ENCODE peak calls at places on chromosomes 1 and 21, in seven cellular contexts. One of them, this sample, is unnamed.

GRCh38 chr1:192575499-192576189 is at the start of gene RGS1:
- DNase-seq in nephron progenitor cell: no peak
- DNase-seq in CD8-positive, alpha-beta memory T cell: peak
- DNase-seq in NT2/D1: no peak
- DNase-seq in GM04503: no peak
- DNase-seq in stimulated activated CD4-positive, alpha-beta T cell treated with anti-CD3 and anti-CD28 coated beads, Interleukin-1b, Interleukin-23, amount 100 ng/mL, for 24 hours: peak
- DNase-seq in GM23338: peak
- DNase-seq in this sample: no peak

GRCh38 chr1:59443355-59443754 is 146.5 kb downstream of the FGGY start:
- DNase-seq in nephron progenitor cell: no peak
- DNase-seq in GM04503: no peak
- DNase-seq in stimulated activated CD4-positive, alpha-beta T cell treated with anti-CD3 and anti-CD28 coated beads, Interleukin-1b, Interleukin-23, amount 100 ng/mL, for 24 hours: no peak
- DNase-seq in GM23338: no peak
- DNase-seq in NT2/D1: no peak
- DNase-seq in CD8-positive, alpha-beta memory T cell: no peak
- DNase-seq in this sample: no peak

GRCh38 chr1:234564035-234565029 is 45.6 kb downstream of the IRF2BP2 start:
- DNase-seq in stimulated activated CD4-positive, alpha-beta T cell treated with anti-CD3 and anti-CD28 coated beads, Interleukin-1b, Interleukin-23, amount 100 ng/mL, for 24 hours: no peak
- DNase-seq in GM23338: no peak
- DNase-seq in CD8-positive, alpha-beta memory T cell: no peak
- DNase-seq in nephron progenitor cell: no peak
- DNase-seq in GM04503: peak
- DNase-seq in NT2/D1: no peak
- DNase-seq in this sample: no peak

GRCh38 chr1:27394925-27395324 is 2.5 kb downstream of the GPR3 start:
- DNase-seq in GM04503: no peak
- DNase-seq in stimulated activated CD4-positive, alpha-beta T cell treated with anti-CD3 and anti-CD28 coated beads, Interleukin-1b, Interleukin-23, amount 100 ng/mL, for 24 hours: no peak
- DNase-seq in CD8-positive, alpha-beta memory T cell: no peak
- DNase-seq in GM23338: no peak
- DNase-seq in NT2/D1: no peak
- DNase-seq in nephron progenitor cell: no peak
- DNase-seq in this sample: no peak

GRCh38 chr21:16176570-16176969 is 446.8 kb downstream of the USP25 start:
- DNase-seq in NT2/D1: no peak
- DNase-seq in CD8-positive, alpha-beta memory T cell: no peak
- DNase-seq in nephron progenitor cell: no peak
- DNase-seq in GM04503: no peak
- DNase-seq in GM23338: no peak
- DNase-seq in stimulated activated CD4-positive, alpha-beta T cell treated with anti-CD3 and anti-CD28 coated beads, Interleukin-1b, Interleukin-23, amount 100 ng/mL, for 24 hours: no peak
- DNase-seq in this sample: no peak

GRCh38 chr1:18581420-18581880 is 49.2 kb upstream of the PAX7 start:
- DNase-seq in GM23338: peak
- DNase-seq in stimulated activated CD4-positive, alpha-beta T cell treated with anti-CD3 and anti-CD28 coated beads, Interleukin-1b, Interleukin-23, amount 100 ng/mL, for 24 hours: peak
- DNase-seq in CD8-positive, alpha-beta memory T cell: no peak
- DNase-seq in nephron progenitor cell: peak
- DNase-seq in GM04503: no peak
- DNase-seq in NT2/D1: no peak
- DNase-seq in this sample: peak

GRCh38 chr1:30061292-30062204 is 661.8 kb downstream of the MATN1 start:
- DNase-seq in stimulated activated CD4-positive, alpha-beta T cell treated with anti-CD3 and anti-CD28 coated beads, Interleukin-1b, Interleukin-23, amount 100 ng/mL, for 24 hours: no peak
- DNase-seq in nephron progenitor cell: no peak
- DNase-seq in CD8-positive, alpha-beta memory T cell: no peak
- DNase-seq in GM04503: no peak
- DNase-seq in NT2/D1: no peak
- DNase-seq in GM23338: no peak
- DNase-seq in this sample: no peak

GRCh38 chr21:14833952-14834351 is 230.8 kb downstream of the NRIP1 start:
- DNase-seq in CD8-positive, alpha-beta memory T cell: no peak
- DNase-seq in GM04503: no peak
- DNase-seq in stimulated activated CD4-positive, alpha-beta T cell treated with anti-CD3 and anti-CD28 coated beads, Interleukin-1b, Interleukin-23, amount 100 ng/mL, for 24 hours: no peak
- DNase-seq in GM23338: no peak
- DNase-seq in NT2/D1: no peak
- DNase-seq in nephron progenitor cell: no peak
- DNase-seq in this sample: no peak

GRCh38 chr1:92934395-92935378 is 26.6 kb downstream of the DIPK1A start:
- DNase-seq in stimulated activated CD4-positive, alpha-beta T cell treated with anti-CD3 and anti-CD28 coated beads, Interleukin-1b, Interleukin-23, amount 100 ng/mL, for 24 hours: no peak
- DNase-seq in GM04503: peak
- DNase-seq in NT2/D1: no peak
- DNase-seq in CD8-positive, alpha-beta memory T cell: no peak
- DNase-seq in nephron progenitor cell: no peak
- DNase-seq in GM23338: no peak
- DNase-seq in this sample: peak

GRCh38 chr1:119091618-119092017 is 48.8 kb downstream of the WARS2 start:
- DNase-seq in NT2/D1: no peak
- DNase-seq in GM04503: no peak
- DNase-seq in nephron progenitor cell: peak
- DNase-seq in GM23338: no peak
- DNase-seq in CD8-positive, alpha-beta memory T cell: no peak
- DNase-seq in stimulated activated CD4-positive, alpha-beta T cell treated with anti-CD3 and anti-CD28 coated beads, Interleukin-1b, Interleukin-23, amount 100 ng/mL, for 24 hours: no peak
- DNase-seq in this sample: no peak

GRCh38 chr1:233269656-233270055 is 25.9 kb downstream of the PCNX2 start:
- DNase-seq in CD8-positive, alpha-beta memory T cell: no peak
- DNase-seq in NT2/D1: no peak
- DNase-seq in GM04503: no peak
- DNase-seq in stimulated activated CD4-positive, alpha-beta T cell treated with anti-CD3 and anti-CD28 coated beads, Interleukin-1b, Interleukin-23, amount 100 ng/mL, for 24 hours: no peak
- DNase-seq in GM23338: no peak
- DNase-seq in nephron progenitor cell: no peak
- DNase-seq in this sample: no peak

GRCh38 chr1:159009704-159010361 is at the start of gene IFI16:
- DNase-seq in GM04503: peak
- DNase-seq in NT2/D1: no peak
- DNase-seq in CD8-positive, alpha-beta memory T cell: peak
- DNase-seq in GM23338: no peak
- DNase-seq in stimulated activated CD4-positive, alpha-beta T cell treated with anti-CD3 and anti-CD28 coated beads, Interleukin-1b, Interleukin-23, amount 100 ng/mL, for 24 hours: no peak
- DNase-seq in nephron progenitor cell: no peak
- DNase-seq in this sample: no peak

GRCh38 chr21:45293214-45293725 is 5.6 kb upstream of the POFUT2 start:
- DNase-seq in GM23338: no peak
- DNase-seq in GM04503: no peak
- DNase-seq in CD8-positive, alpha-beta memory T cell: no peak
- DNase-seq in nephron progenitor cell: no peak
- DNase-seq in NT2/D1: no peak
- DNase-seq in stimulated activated CD4-positive, alpha-beta T cell treated with anti-CD3 and anti-CD28 coated beads, Interleukin-1b, Interleukin-23, amount 100 ng/mL, for 24 hours: no peak
- DNase-seq in this sample: peak

GRCh38 chr1:40893946-40894345 is 31.8 kb upstream of the CITED4 start:
- DNase-seq in CD8-positive, alpha-beta memory T cell: no peak
- DNase-seq in NT2/D1: no peak
- DNase-seq in GM04503: no peak
- DNase-seq in GM23338: no peak
- DNase-seq in nephron progenitor cell: no peak
- DNase-seq in stimulated activated CD4-positive, alpha-beta T cell treated with anti-CD3 and anti-CD28 coated beads, Interleukin-1b, Interleukin-23, amount 100 ng/mL, for 24 hours: no peak
- DNase-seq in this sample: no peak

GRCh38 chr1:2643414-2644077 is 10.7 kb upstream of the MMEL1 start:
- DNase-seq in NT2/D1: no peak
- DNase-seq in stimulated activated CD4-positive, alpha-beta T cell treated with anti-CD3 and anti-CD28 coated beads, Interleukin-1b, Interleukin-23, amount 100 ng/mL, for 24 hours: no peak
- DNase-seq in CD8-positive, alpha-beta memory T cell: no peak
- DNase-seq in nephron progenitor cell: no peak
- DNase-seq in GM04503: no peak
- DNase-seq in GM23338: no peak
- DNase-seq in this sample: no peak

GRCh38 chr1:8858112-8858668 is 20.3 kb downstream of the ENO1 start:
- DNase-seq in CD8-positive, alpha-beta memory T cell: no peak
- DNase-seq in GM04503: no peak
- DNase-seq in nephron progenitor cell: no peak
- DNase-seq in NT2/D1: no peak
- DNase-seq in stimulated activated CD4-positive, alpha-beta T cell treated with anti-CD3 and anti-CD28 coated beads, Interleukin-1b, Interleukin-23, amount 100 ng/mL, for 24 hours: no peak
- DNase-seq in GM23338: no peak
- DNase-seq in this sample: no peak

GRCh38 chr1:170714163-170714562 is 50.2 kb downstream of the PRRX1 start:
- DNase-seq in GM04503: no peak
- DNase-seq in GM23338: no peak
- DNase-seq in CD8-positive, alpha-beta memory T cell: no peak
- DNase-seq in NT2/D1: no peak
- DNase-seq in stimulated activated CD4-positive, alpha-beta T cell treated with anti-CD3 and anti-CD28 coated beads, Interleukin-1b, Interleukin-23, amount 100 ng/mL, for 24 hours: no peak
- DNase-seq in nephron progenitor cell: no peak
- DNase-seq in this sample: no peak

GRCh38 chr1:171718216-171718615 is 23.6 kb downstream of the VAMP4 start:
- DNase-seq in nephron progenitor cell: no peak
- DNase-seq in NT2/D1: no peak
- DNase-seq in GM23338: no peak
- DNase-seq in GM04503: no peak
- DNase-seq in stimulated activated CD4-positive, alpha-beta T cell treated with anti-CD3 and anti-CD28 coated beads, Interleukin-1b, Interleukin-23, amount 100 ng/mL, for 24 hours: no peak
- DNase-seq in CD8-positive, alpha-beta memory T cell: no peak
- DNase-seq in this sample: no peak

GRCh38 chr1:179589524-179589923 is 2.1 kb upstream of the TDRD5 start:
- DNase-seq in stimulated activated CD4-positive, alpha-beta T cell treated with anti-CD3 and anti-CD28 coated beads, Interleukin-1b, Interleukin-23, amount 100 ng/mL, for 24 hours: no peak
- DNase-seq in GM04503: no peak
- DNase-seq in CD8-positive, alpha-beta memory T cell: no peak
- DNase-seq in GM23338: no peak
- DNase-seq in NT2/D1: no peak
- DNase-seq in nephron progenitor cell: no peak
- DNase-seq in this sample: no peak

GRCh38 chr1:23543707-23544443 is 12.8 kb upstream of the E2F2 start:
- DNase-seq in nephron progenitor cell: no peak
- DNase-seq in GM23338: no peak
- DNase-seq in stimulated activated CD4-positive, alpha-beta T cell treated with anti-CD3 and anti-CD28 coated beads, Interleukin-1b, Interleukin-23, amount 100 ng/mL, for 24 hours: no peak
- DNase-seq in NT2/D1: no peak
- DNase-seq in GM04503: no peak
- DNase-seq in CD8-positive, alpha-beta memory T cell: no peak
- DNase-seq in this sample: no peak

GRCh38 chr1:97433520-97434175 is 487.2 kb downstream of the DPYD start:
- DNase-seq in stimulated activated CD4-positive, alpha-beta T cell treated with anti-CD3 and anti-CD28 coated beads, Interleukin-1b, Interleukin-23, amount 100 ng/mL, for 24 hours: no peak
- DNase-seq in nephron progenitor cell: no peak
- DNase-seq in GM23338: no peak
- DNase-seq in NT2/D1: no peak
- DNase-seq in GM04503: peak
- DNase-seq in CD8-positive, alpha-beta memory T cell: no peak
- DNase-seq in this sample: no peak

This sample was measured in BE2C.